ENCODE peak calls at places on chromosome 15, in four cellular contexts. W is GM12865; N is A673; R is activated CD8-positive, alpha-beta T cell treated with anti-CD3 and anti-CD28 coated beads for 36 hours. P is an unnamed sample.

GRCh38 chr15:43105778-43106485 is at the start of gene UBR1:
- DNase-seq in W (peak), N (peak), R (peak), P (peak)

GRCh38 chr15:46848704-46849103 is 868.6 kb upstream of the SEMA6D start:
- DNase-seq in W (no peak), N (no peak), R (no peak), P (no peak)

GRCh38 chr15:44541282-44541958 is 4.5 kb downstream of the EIF3J start:
- DNase-seq in W (no peak), N (peak), R (no peak), P (no peak)

GRCh38 chr15:63385911-63386531 is 4.4 kb upstream of the CA12 start:
- DNase-seq in W (no peak), N (no peak), R (no peak), P (no peak)

GRCh38 chr15:78351539-78351938 is 11.4 kb downstream of the CRABP1 start:
- DNase-seq in W (no peak), N (no peak), R (no peak), P (no peak)

GRCh38 chr15:56733131-56734012 is at the start of gene ZNF280D:
- DNase-seq in W (peak), N (peak), R (peak), P (peak)

GRCh38 chr15:93706881-93707280 is 524.5 kb upstream of the MCTP2 start:
- DNase-seq in W (no peak), N (no peak), R (no peak), P (no peak)

GRCh38 chr15:93028632-93029612 is 60.1 kb downstream of the RGMA start:
- DNase-seq in W (no peak), N (peak), R (peak), P (peak)

GRCh38 chr15:66481107-66481856 is 16.3 kb downstream of the SNAPC5 start:
- DNase-seq in W (no peak), N (no peak), R (no peak), P (no peak)

GRCh38 chr15:101201411-101202174 is 50.3 kb downstream of the CHSY1 start:
- DNase-seq in W (no peak), N (peak), R (peak), P (no peak)

GRCh38 chr15:65311760-65312159 is 7.3 kb downstream of the RNU5B-1 start:
- DNase-seq in W (no peak), N (no peak), R (no peak), P (no peak)

GRCh38 chr15:75202251-75203016 is 752 bp downstream of the C15orf39 start:
- DNase-seq in W (peak), N (peak), R (peak), P (peak)

GRCh38 chr15:78105541-78106241 is 13.3 kb downstream of the SH2D7 start:
- DNase-seq in W (peak), N (no peak), R (peak), P (no peak)

GRCh38 chr15:65595960-65596359 is 15.0 kb downstream of the INTS14 start:
- DNase-seq in W (peak), N (no peak), R (peak), P (no peak)

GRCh38 chr15:92667291-92667904 is 11.8 kb upstream of the FAM174B start:
- DNase-seq in W (no peak), N (no peak), R (no peak), P (no peak)

GRCh38 chr15:55250392-55250791 is 39.2 kb downstream of the RAB27A start:
- DNase-seq in W (no peak), N (no peak), R (no peak), P (no peak)

GRCh38 chr15:53713218-53713617 is 46.2 kb downstream of the WDR72 start:
- DNase-seq in W (no peak), N (no peak), R (no peak), P (no peak)

GRCh38 chr15:75994220-75994619 is 18.0 kb downstream of the NRG4 start:
- DNase-seq in W (no peak), N (no peak), R (no peak), P (no peak)

GRCh38 chr15:68234060-68234459 is 4.5 kb upstream of the CLN6 start:
- DNase-seq in W (no peak), N (no peak), R (no peak), P (no peak)

GRCh38 chr15:65115086-65115485 is at the start of gene UBAP1L:
- DNase-seq in W (no peak), N (peak), R (no peak), P (no peak)

GRCh38 chr15:100276519-100276918 is 65.3 kb downstream of the ADAMTS17 start:
- DNase-seq in W (no peak), N (no peak), R (no peak), P (no peak)

GRCh38 chr15:68318008-68318835 is 40.7 kb downstream of the FEM1B start:
- DNase-seq in W (no peak), N (no peak), R (no peak), P (no peak)

DNA sequence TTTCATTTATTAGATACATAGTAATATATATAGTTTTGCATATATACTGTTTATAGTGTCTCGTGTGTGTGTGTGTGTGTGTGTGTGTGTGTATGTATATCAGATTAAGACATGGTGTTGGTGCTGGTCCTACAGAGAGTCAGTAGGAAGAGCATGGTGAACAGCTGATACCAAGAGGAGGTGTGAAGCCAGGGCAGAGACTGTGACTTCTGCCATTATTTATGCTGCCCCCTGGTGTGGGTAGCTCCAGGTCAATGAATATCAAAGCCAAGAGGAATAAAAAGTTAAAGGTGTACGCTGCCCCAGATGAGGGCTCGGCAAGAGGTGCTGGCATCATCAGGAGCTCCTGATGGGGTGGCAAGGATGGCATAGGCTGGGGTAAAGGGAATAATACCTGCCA is 299.5 kb upstream of the RASGRP1 start:
- DNase-seq in W (peak), N (no peak), R (peak), P (no peak)
- TF ChIP-seq CTCF in W (no peak), N (no peak), R (no peak), P (no peak)

GRCh38 chr15:88610756-88611231 is 10.3 kb upstream of the AEN start:
- DNase-seq in W (no peak), N (peak), R (no peak), P (no peak)
- TF ChIP-seq CTCF in W (no peak), N (no peak), R (no peak), P (no peak)

DNA sequence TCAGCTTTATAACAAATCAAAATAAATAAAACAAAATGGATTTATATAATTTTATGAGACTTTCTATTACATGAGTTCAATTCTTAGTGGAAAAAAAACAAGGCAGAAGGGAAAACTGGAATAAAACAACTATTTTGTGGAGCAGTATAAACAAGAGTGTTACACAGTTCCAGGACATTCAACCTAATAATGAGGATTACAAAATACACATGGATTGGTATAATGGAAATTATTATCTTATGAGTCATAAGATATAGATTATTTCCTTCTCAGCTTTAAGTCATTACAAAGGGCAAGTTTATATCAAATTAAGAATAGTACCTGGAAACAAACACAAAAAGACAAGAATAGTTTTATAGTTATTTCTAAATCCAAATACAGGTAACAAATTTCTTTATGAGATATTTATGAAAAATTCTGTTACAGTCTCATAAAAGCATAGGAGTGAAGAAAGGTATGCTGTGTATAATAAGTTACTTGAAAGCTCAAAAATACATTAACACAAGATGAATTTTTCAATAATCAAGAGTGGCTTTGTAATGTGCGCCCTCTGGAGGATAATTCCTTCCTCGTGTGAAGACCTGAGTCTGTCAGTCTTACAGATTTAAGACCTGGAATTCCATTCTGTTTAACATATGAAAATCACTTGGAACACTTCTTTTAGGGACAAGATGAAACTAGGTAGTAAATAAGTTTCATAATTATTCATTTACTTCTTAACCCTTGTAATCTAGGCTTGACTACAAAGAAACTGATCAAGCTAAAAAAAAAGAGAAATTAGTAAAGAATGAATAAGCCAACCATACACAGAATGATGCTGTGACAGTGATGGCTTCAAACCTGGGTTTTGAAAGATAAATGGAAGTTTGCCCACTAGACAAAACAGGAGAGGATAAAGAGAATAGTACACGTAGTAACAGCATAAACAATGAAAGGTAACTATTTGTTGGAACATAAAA is 9.5 kb downstream of the COPS2 start:
- DNase-seq in W (peak), N (peak), R (peak), P (peak)
- TF ChIP-seq CTCF in W (peak), N (peak), R (peak), P (peak)

GRCh38 chr15:61827131-61827530 is 233.1 kb downstream of the VPS13C start:
- DNase-seq in W (no peak), N (no peak), R (no peak), P (no peak)
- TF ChIP-seq CTCF in W (no peak), N (no peak), R (no peak), P (no peak)

DNA sequence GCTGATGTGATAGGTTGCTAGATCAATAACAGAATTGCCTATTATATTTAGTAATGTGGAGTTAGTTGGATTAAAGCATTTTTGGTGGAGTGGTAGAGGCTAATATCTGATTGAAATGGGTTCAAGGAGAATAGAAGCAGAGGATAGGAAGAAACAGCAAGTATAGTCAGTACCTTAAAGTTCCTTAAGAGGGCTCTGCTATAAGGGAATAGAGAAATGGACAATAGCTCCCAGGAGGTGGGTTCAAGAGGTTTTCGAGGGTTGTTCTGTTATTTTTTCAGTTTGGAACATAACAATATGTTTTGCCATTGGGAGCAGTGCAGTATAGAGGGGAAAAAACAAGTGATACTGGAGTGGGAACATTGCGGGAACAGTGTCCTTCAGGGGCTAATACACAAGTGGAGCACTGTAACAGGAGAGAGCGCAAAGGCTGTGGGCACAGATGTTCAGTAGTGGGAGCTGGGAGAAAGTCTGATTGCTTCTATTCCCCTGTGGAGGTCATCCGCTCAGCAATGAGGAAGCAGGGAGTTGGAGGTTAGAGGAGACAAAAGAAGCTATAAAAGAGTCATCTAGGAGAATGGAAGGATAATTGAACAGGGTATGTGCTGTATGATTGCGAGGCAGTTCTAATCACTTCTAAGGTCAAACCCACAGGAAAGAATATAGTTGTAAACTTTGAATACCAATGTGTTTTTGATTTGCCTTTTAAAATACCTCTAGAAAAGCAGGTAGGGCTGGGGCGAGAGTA is 3.3 kb downstream of the MRPS11 start:
- DNase-seq in W (no peak), N (no peak), R (no peak), P (no peak)
- TF ChIP-seq CTCF in W (no peak), N (peak), R (no peak), P (no peak)

GRCh38 chr15:31586841-31587240 is 260.2 kb downstream of the KLF13 start:
- DNase-seq in W (no peak), N (no peak), R (no peak), P (no peak)
- TF ChIP-seq CTCF in W (no peak), N (no peak), R (no peak), P (no peak)

DNA sequence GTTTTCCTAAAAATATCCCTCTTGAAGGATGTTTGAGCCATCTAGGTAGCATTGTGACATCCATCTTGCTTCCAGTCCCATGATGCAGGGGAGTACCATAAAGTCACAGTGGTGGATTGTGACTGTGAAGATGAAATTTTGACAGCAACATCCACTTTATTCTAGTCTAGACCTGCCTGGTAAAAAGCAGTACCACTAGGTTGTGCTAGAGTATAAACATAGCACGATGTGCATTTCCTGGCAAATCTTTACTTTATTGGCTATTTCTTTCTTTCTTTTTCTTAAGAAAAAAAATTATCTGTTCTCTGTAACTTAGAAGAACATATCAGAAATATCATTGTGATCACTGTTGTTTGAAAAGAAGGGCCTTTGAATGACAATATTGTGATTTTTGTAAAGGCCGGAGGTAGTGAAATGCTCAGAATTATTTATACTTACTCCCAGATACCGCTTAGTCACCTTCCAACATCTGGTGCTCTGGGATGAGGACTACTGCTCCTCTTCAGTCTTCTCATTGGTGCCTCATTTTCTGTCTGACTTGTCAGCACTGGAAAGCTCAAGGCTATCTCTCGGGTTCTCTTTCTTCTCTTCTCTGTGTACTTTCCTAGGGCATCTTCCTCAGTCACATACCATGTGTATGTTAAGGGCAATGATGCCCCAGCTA is 35.6 kb downstream of the AGBL1 start:
- DNase-seq in W (no peak), N (no peak), R (no peak), P (no peak)
- TF ChIP-seq CTCF in W (no peak), N (peak), R (no peak), P (no peak)

DNA sequence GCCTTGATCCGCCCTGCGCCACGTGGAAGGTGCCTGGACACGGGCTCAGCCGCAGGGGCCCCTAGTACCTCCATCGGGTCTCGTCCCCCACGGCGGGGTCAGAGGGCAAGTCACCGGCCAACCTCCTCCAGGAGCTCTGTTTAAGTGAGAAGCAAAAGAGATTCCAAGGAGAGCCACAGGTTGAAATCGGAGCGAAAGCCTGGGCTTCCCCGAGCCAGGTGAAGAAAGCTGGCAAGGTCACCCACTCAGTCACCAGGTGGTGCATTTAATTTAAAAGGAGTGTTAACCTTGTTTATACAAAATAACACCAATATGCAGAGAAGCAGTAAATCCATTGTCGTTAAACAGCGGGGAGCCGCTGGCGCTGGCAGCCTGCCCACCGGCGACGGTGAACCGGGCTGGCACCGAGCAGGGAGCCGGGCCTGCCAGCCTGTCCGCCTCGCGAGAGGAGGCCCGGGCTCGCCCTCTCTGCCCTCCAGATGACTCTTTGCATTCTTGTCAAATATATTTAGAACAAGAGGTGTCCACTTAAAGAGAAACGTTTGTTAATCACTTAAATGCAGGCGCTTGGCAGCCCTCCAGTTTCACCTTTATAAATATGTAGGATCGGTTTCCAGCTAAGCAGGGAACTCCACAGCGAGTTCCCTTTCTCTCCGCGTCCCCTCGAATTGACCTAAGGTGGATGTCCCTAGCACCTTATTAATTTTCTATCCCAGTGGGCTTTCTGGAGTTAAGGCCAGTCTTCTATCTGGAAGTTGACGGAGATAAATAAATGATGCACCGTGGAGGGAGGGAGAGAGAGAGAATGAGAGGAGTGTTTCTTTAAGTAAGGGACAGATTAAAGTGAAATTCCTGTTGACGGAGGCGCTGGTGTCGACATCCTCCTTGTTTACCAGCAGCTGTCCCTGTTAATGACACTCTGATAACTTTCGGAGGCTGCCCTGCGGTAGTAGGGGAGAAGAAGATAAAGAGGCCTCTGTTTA is 277.2 kb upstream of the NR2F2 start:
- DNase-seq in W (peak), N (peak), R (no peak), P (no peak)
- TF ChIP-seq CTCF in W (no peak), N (no peak), R (no peak), P (no peak)

GRCh38 chr15:28889346-28889745 is 3.6 kb downstream of the APBA2 start:
- DNase-seq in W (no peak), N (no peak), R (no peak), P (no peak)
- TF ChIP-seq CTCF in W (no peak), N (no peak), R (no peak), P (no peak)